ENCODE peak calls at places on chromosomes 7 and 10, in four cellular contexts. S is tibial artery; N is CD4-positive, alpha-beta memory T cell; X is HCT116. C is an unnamed sample.
A peak's percentile ranks its signal among the peaks of the same experiment; 100 is the strongest.

GRCh38 chr10:43360086-43360485 is 11.3 kb upstream of the FXYD4 start:
- DNase-seq in S (no peak), N (no peak), X (no peak), C (no peak)

GRCh38 chr10:102714621-102715455 is at the start of gene SFXN2:
- DNase-seq in S (peak; percentile 41), N (peak; percentile 46), X (no peak), C (peak; percentile 29)

GRCh38 chr10:77715081-77715480 is 77.5 kb upstream of the KCNMA1 start:
- DNase-seq in S (no peak), N (no peak), X (peak; percentile 8), C (no peak)

GRCh38 chr7:910441-910861 is 34.1 kb downstream of the GET4 start:
- DNase-seq in S (no peak), N (no peak), X (no peak), C (no peak)

GRCh38 chr7:100090527-100091410 is 2.0 kb downstream of the COPS6 start:
- DNase-seq in S (no peak), N (no peak), X (no peak), C (no peak)

GRCh38 chr7:73602721-73603651 is 21.3 kb downstream of the MLXIPL start:
- DNase-seq in S (no peak), N (no peak), X (no peak), C (no peak)

GRCh38 chr10:117424171-117424570 is 48.9 kb upstream of the PDZD8 start:
- DNase-seq in S (no peak), N (no peak), X (no peak), C (no peak)

GRCh38 chr10:78986419-78986818 is 82.3 kb upstream of the ZMIZ1 start:
- DNase-seq in S (no peak), N (no peak), X (no peak), C (no peak)

GRCh38 chr7:32049599-32049998 is 20.6 kb downstream of the PDE1C start:
- DNase-seq in S (no peak), N (no peak), X (no peak), C (no peak)

GRCh38 chr7:28921822-28922221 is 36.3 kb downstream of the TRIL start:
- DNase-seq in S (peak; percentile 36), N (peak; percentile 38), X (peak; percentile 67), C (peak; percentile 30)

GRCh38 chr10:79315602-79315920 is 31.7 kb upstream of the PPIF start:
- DNase-seq in S (no peak), N (no peak), X (no peak), C (no peak)

GRCh38 chr7:55366461-55367138 is 1.5 kb downstream of the LANCL2 start:
- DNase-seq in S (no peak), N (no peak), X (no peak), C (peak; percentile 31)

GRCh38 chr10:48517482-48517881 is 87.4 kb downstream of the ARHGAP22 start:
- DNase-seq in S (no peak), N (no peak), X (no peak), C (no peak)

GRCh38 chr10:15099886-15100285 is 2.7 kb downstream of the RPP38 start:
- DNase-seq in S (no peak), N (no peak), X (no peak), C (no peak)

GRCh38 chr7:155506854-155507337 is 39.5 kb downstream of the CNPY1 start:
- DNase-seq in S (no peak), N (no peak), X (no peak), C (no peak)

GRCh38 chr10:91758303-91759146 is 39.7 kb upstream of the TNKS2 start:
- DNase-seq in S (no peak), N (peak; percentile 56), X (peak; percentile 65), C (no peak)

GRCh38 chr7:111400088-111400487 is 162.2 kb downstream of the IMMP2L start:
- DNase-seq in S (no peak), N (no peak), X (no peak), C (no peak)

GRCh38 chr7:137081694-137082093 is 213.2 kb downstream of the CHRM2 start:
- DNase-seq in S (peak; percentile 78), N (no peak), X (no peak), C (no peak)

GRCh38 chr7:111833461-111833860 is 271.2 kb upstream of the IMMP2L start:
- DNase-seq in S (no peak), N (no peak), X (no peak), C (no peak)

GRCh38 chr10:54234832-54235231 is 566.2 kb downstream of the PCDH15 start:
- DNase-seq in S (no peak), N (no peak), X (no peak), C (no peak)

GRCh38 chr10:6409982-6410694 is 169.9 kb downstream of the PRKCQ start:
- DNase-seq in S (no peak), N (peak; percentile 71), X (no peak), C (peak; percentile 41)

GRCh38 chr7:77281780-77282478 is 82.3 kb upstream of the FGL2 start:
- DNase-seq in S (peak; percentile 32), N (no peak), X (no peak), C (no peak)

GRCh38 chr10:29715296-29715695 is 80.5 kb upstream of the SVIL start:
- DNase-seq in S (no peak), N (no peak), X (no peak), C (no peak)

GRCh38 chr10:96714856-96715255 is 5.5 kb downstream of the PIK3AP1 start:
- DNase-seq in S (no peak), N (no peak), X (no peak), C (no peak)

GRCh38 chr7:31493714-31494181 is 20.1 kb upstream of the ITPRID1 start:
- DNase-seq in S (no peak), N (no peak), X (no peak), C (no peak)

GRCh38 chr10:11898372-11899066 is 75.4 kb downstream of the PROSER2 start:
- DNase-seq in S (no peak), N (no peak), X (peak; percentile 69), C (no peak)

GRCh38 chr7:2525161-2525930 is 5.8 kb downstream of the LFNG start:
- DNase-seq in S (no peak), N (no peak), X (no peak), C (no peak)
- H3K4me1 ChIP-seq in S (peaks cover 74% of the 10 kb centered on the region), N (peaks cover 83% of the 10 kb centered on the region), X (peaks cover 86% of the 10 kb centered on the region), C (peaks cover 92% of the 10 kb centered on the region)

GRCh38 chr7:130960208-130960988 is 226.4 kb upstream of the KLF14 start:
- DNase-seq in S (no peak), N (peak; percentile 74), X (peak; percentile 87), C (peak; percentile 81)
- H3K4me1 ChIP-seq in S (peaks cover 8% of the 10 kb centered on the region), N (peaks cover 78% of the 10 kb centered on the region), X (peaks cover 90% of the 10 kb centered on the region), C (peaks cover 72% of the 10 kb centered on the region)

GRCh38 chr7:127810691-127811660 is 159.0 kb downstream of the SND1 start:
- DNase-seq in S (no peak), N (no peak), X (no peak), C (no peak)

GRCh38 chr7:127812540-127812939 is 160.5 kb downstream of the SND1 start:
- DNase-seq in S (no peak), N (no peak), X (no peak), C (no peak)

GRCh38 chr7:127807829-127808228 is 155.8 kb downstream of the SND1 start:
- DNase-seq in S (no peak), N (no peak), X (no peak), C (no peak)

GRCh38 chr7:127807340-127807739 is 155.3 kb downstream of the SND1 start:
- DNase-seq in S (no peak), N (no peak), X (no peak), C (no peak)

DNA sequence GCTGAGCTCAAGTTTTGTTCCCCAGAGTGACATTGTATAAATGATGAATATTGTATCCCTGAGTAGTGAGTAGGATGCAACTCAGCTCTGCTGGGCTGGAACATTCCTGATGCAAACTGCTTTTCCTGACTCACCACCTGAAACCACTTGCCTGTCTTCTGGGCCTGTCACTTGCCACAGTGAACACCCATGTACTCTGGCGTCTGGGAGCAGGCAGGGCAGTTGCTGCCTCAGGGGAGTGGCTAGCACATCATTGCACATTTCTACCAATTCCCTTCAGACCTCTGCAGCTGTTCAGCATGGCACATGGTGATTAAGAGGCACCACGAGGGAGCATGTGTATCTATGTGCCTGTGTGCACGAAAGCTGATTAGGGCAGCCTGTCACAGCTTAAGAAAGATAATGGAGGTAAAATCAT is 157.3 kb downstream of the SND1 start:
- DNase-seq in S (no peak), N (no peak), X (no peak), C (no peak)
- H3K4me1 ChIP-seq in S (peaks cover 5% of the 10 kb centered on the region), N (no peaks in the 10 kb centered on the region), X (no peaks in the 10 kb centered on the region), C (no peaks in the 10 kb centered on the region)

GRCh38 chr7:106104861-106105260 is 7.3 kb downstream of the SYPL1 start:
- DNase-seq in S (no peak), N (no peak), X (no peak), C (no peak)
- H3K4me1 ChIP-seq in S (peaks cover 32% of the 10 kb centered on the region), N (peaks cover 50% of the 10 kb centered on the region), X (peaks cover 12% of the 10 kb centered on the region), C (peaks cover 34% of the 10 kb centered on the region)

C was measured in CD4-positive, CD25-positive, alpha-beta regulatory T cell.